ENCODE peak calls at places on chromosomes 4 and X, in eight cellular contexts. B is activated CD4-positive, alpha-beta T cell treated with anti-CD3 and anti-CD28 coated beads for 48 hours; D is stimulated activated CD4-positive, alpha-beta T cell treated with anti-CD3 and anti-CD28 coated beads, Interleukin-4, amount 100 ng/mL, for 48 hours; S is D341Med; J is endothelial cell; M is naive thymus-derived CD8-positive, alpha-beta T cell; C is kidney tubule cell; F is ecto neural progenitor cell. W is an unnamed sample.

GRCh38 chr4:75135068-75135825 is 202.3 kb downstream of the PARM1 start:
- DNase-seq in B (no peak), D (no peak), S (no peak), J (no peak), M (no peak), C (no peak), F (no peak), W (no peak)

GRCh38 chr4:7236847-7237246 is 44.5 kb downstream of the SORCS2 start:
- DNase-seq in B (no peak), D (no peak), S (no peak), J (no peak), M (no peak), C (no peak), F (no peak), W (no peak)

GRCh38 chr4:137310593-137311490 is 221.5 kb downstream of the PCDH18 start:
- DNase-seq in B (no peak), D (no peak), S (no peak), J (no peak), M (no peak), C (peak; percentile 13), F (no peak), W (no peak)

GRCh38 chrX:132956421-132957210 is 1.8 kb downstream of the HS6ST2 start:
- DNase-seq in B (peak; percentile 8), D (no peak), S (peak; percentile 35), J (peak; percentile 5), M (no peak), C (no peak), F (peak; percentile 49), W (peak; percentile 69)

GRCh38 chrX:1493317-1493856 is 40.7 kb upstream of the ASMTL start:
- DNase-seq in B (no peak), D (no peak), S (no peak), J (no peak), M (no peak), C (no peak), F (peak; percentile 43), W (no peak)

GRCh38 chr4:11408569-11408968 is 20.1 kb downstream of the HS3ST1 start:
- DNase-seq in B (no peak), D (no peak), S (no peak), J (no peak), M (no peak), C (no peak), F (no peak), W (peak; percentile 53)

GRCh38 chr4:173525118-173526033 is 4.7 kb downstream of the HAND2 start:
- DNase-seq in B (no peak), D (no peak), S (no peak), J (no peak), M (no peak), C (no peak), F (peak; percentile 70), W (peak; percentile 63)

GRCh38 chrX:115960440-115961084 is 210.0 kb upstream of the AGTR2 start:
- DNase-seq in B (no peak), D (no peak), S (no peak), J (no peak), M (no peak), C (peak; percentile 30), F (no peak), W (no peak)

GRCh38 chr4:116066711-116067245 is 953.4 kb upstream of the NDST4 start:
- DNase-seq in B (no peak), D (no peak), S (no peak), J (no peak), M (no peak), C (no peak), F (no peak), W (no peak)

GRCh38 chr4:174604198-174604597 is 81.9 kb upstream of the HPGD start:
- DNase-seq in B (no peak), D (no peak), S (no peak), J (no peak), M (no peak), C (peak; percentile 39), F (no peak), W (no peak)

GRCh38 chrX:118761950-118762725 is 34.7 kb downstream of the IL13RA1 start:
- DNase-seq in B (no peak), D (no peak), S (peak; percentile 40), J (no peak), M (no peak), C (no peak), F (no peak), W (peak; percentile 6)

GRCh38 chr4:86416081-86416480 is 56.2 kb upstream of the MAPK10 start:
- DNase-seq in B (no peak), D (no peak), S (no peak), J (no peak), M (no peak), C (no peak), F (no peak), W (no peak)

GRCh38 chrX:18961686-18962085 is 22.2 kb downstream of the PHKA2 start:
- DNase-seq in B (no peak), D (no peak), S (no peak), J (no peak), M (no peak), C (no peak), F (no peak), W (no peak)

GRCh38 chrX:149527705-149528104 is 13.1 kb upstream of the EOLA1 start:
- DNase-seq in B (peak; percentile 33), D (no peak), S (no peak), J (peak; percentile 16), M (peak; percentile 42), C (peak; percentile 57), F (no peak), W (no peak)

GRCh38 chr4:189035654-189036053 is 896.4 kb downstream of the TRIML1 start:
- DNase-seq in B (no peak), D (no peak), S (no peak), J (no peak), M (no peak), C (no peak), F (no peak), W (no peak)

GRCh38 chrX:28589048-28589447 is 1.8 kb downstream of the IL1RAPL1 start:
- DNase-seq in B (no peak), D (no peak), S (no peak), J (no peak), M (no peak), C (no peak), F (no peak), W (no peak)

GRCh38 chrX:45757272-45757671 is 556.6 kb upstream of the DIPK2B start:
- DNase-seq in B (no peak), D (no peak), S (no peak), J (no peak), M (no peak), C (no peak), F (no peak), W (no peak)

GRCh38 chr4:174255790-174256189 is 27.7 kb downstream of the FBXO8 start:
- DNase-seq in B (no peak), D (no peak), S (no peak), J (no peak), M (no peak), C (no peak), F (no peak), W (no peak)

GRCh38 chr4:75653845-75654503 is 19.2 kb downstream of the G3BP2 start:
- DNase-seq in B (no peak), D (no peak), S (peak; percentile 38), J (peak; percentile 18), M (no peak), C (peak; percentile 52), F (no peak), W (no peak)

GRCh38 chr4:144903953-144904711 is 193.9 kb downstream of the ANAPC10 start:
- DNase-seq in B (no peak), D (no peak), S (no peak), J (no peak), M (no peak), C (peak; percentile 10), F (no peak), W (no peak)

GRCh38 chr4:26058537-26058936 is 144.5 kb downstream of the SMIM20 start:
- DNase-seq in B (peak; percentile 78), D (peak; percentile 43), S (no peak), J (no peak), M (no peak), C (peak; percentile 62), F (no peak), W (no peak)

GRCh38 chr4:112736718-112737135 is 99.8 kb downstream of the LARP7 start:
- DNase-seq in B (no peak), D (no peak), S (no peak), J (no peak), M (no peak), C (no peak), F (no peak), W (no peak)

GRCh38 chrX:40759374-40759773 is 24.0 kb upstream of the MED14 start:
- DNase-seq in B (no peak), D (no peak), S (no peak), J (no peak), M (no peak), C (no peak), F (no peak), W (no peak)

GRCh38 chr4:138669479-138670165 is 346.0 kb upstream of the NOCT start:
- DNase-seq in B (no peak), D (no peak), S (no peak), J (no peak), M (no peak), C (peak; percentile 82), F (no peak), W (no peak)

GRCh38 chr4:88697588-88698329 is at the start of gene NAP1L5:
- DNase-seq in B (peak; percentile 69), D (peak; percentile 49), S (no peak), J (peak; percentile 35), M (peak; percentile 84), C (peak; percentile 49), F (peak; percentile 56), W (peak; percentile 84)

GRCh38 chr4:95181446-95182306 is 367.1 kb downstream of the UNC5C start:
- DNase-seq in B (peak; percentile 38), D (no peak), S (no peak), J (no peak), M (no peak), C (peak; percentile 54), F (peak; percentile 84), W (peak; percentile 78)

GRCh38 chr4:184163813-184164212 is 53.9 kb downstream of the ENPP6 start:
- DNase-seq in B (peak; percentile 56), D (no peak), S (peak; percentile 73), J (peak; percentile 78), M (no peak), C (peak; percentile 61), F (peak; percentile 83), W (peak; percentile 78)

GRCh38 chrX:155888139-155888538 is 7.0 kb downstream of the VAMP7 start:
- DNase-seq in B (no peak), D (no peak), S (no peak), J (no peak), M (no peak), C (peak; percentile 90), F (no peak), W (no peak)

GRCh38 chr4:176638992-176639391 is 153.7 kb downstream of the VEGFC start:
- DNase-seq in B (no peak), D (no peak), S (no peak), J (no peak), M (no peak), C (peak; percentile 29), F (no peak), W (no peak)

GRCh38 chr4:89836897-89837384 is at the start of gene SNCA:
- DNase-seq in B (peak; percentile 65), D (peak; percentile 26), S (peak; percentile 86), J (peak; percentile 72), M (no peak), C (peak; percentile 43), F (peak; percentile 90), W (peak; percentile 95)

GRCh38 chrX:82912401-82912800 is 595.7 kb upstream of the POU3F4 start:
- DNase-seq in B (no peak), D (no peak), S (no peak), J (no peak), M (no peak), C (no peak), F (no peak), W (no peak)

GRCh38 chr4:142161093-142161492 is 524.7 kb downstream of the IL15 start:
- DNase-seq in B (no peak), D (no peak), S (no peak), J (no peak), M (no peak), C (no peak), F (no peak), W (no peak)

GRCh38 chrX:11555759-11556158 is 110.0 kb downstream of the ARHGAP6 start:
- DNase-seq in B (no peak), D (no peak), S (no peak), J (no peak), M (no peak), C (peak; percentile 48), F (no peak), W (no peak)

GRCh38 chr4:41349021-41349420 is 92.3 kb downstream of the UCHL1 start:
- DNase-seq in B (no peak), D (no peak), S (no peak), J (no peak), M (no peak), C (no peak), F (no peak), W (no peak)